ENCODE peak calls at places on chromosomes 4 and X, in eight cellular contexts. A, Z, T, Q, G, V, I and O are unnamed samples.

GRCh38 chrX:124518888-124519287 is 172.5 kb downstream of the SH2D1A start:
- DNase-seq in A (no peak), Z (no peak), T (no peak), Q (peak; percentile 41), G (peak; percentile 22), V (no peak), I (no peak), O (no peak)

GRCh38 chr4:128571747-128572146 is 237.8 kb upstream of the JADE1 start:
- DNase-seq in A (peak; percentile 73), Z (no peak), T (peak; percentile 27), Q (peak; percentile 66), G (peak; percentile 94), V (peak; percentile 75), I (no peak), O (no peak)

GRCh38 chr4:185203380-185204237 is at the start of gene CFAP97:
- DNase-seq in A (peak; percentile 86), Z (peak; percentile 41), T (peak; percentile 94), Q (peak; percentile 77), G (peak; percentile 80), V (peak; percentile 77), I (peak; percentile 69), O (peak; percentile 77)

GRCh38 chrX:7083468-7084396 is 63.8 kb upstream of the STS start:
- DNase-seq in A (peak; percentile 70), Z (peak; percentile 23), T (no peak), Q (peak; percentile 96), G (peak; percentile 95), V (peak; percentile 72), I (no peak), O (peak; percentile 29)

GRCh38 chrX:48702032-48702431 is 5.5 kb downstream of the SUV39H1 start:
- DNase-seq in A (no peak), Z (no peak), T (no peak), Q (no peak), G (no peak), V (no peak), I (no peak), O (no peak)

GRCh38 chr4:6308890-6309643 is 39.4 kb downstream of the WFS1 start:
- DNase-seq in A (no peak), Z (no peak), T (peak; percentile 49), Q (no peak), G (no peak), V (no peak), I (no peak), O (no peak)

GRCh38 chrX:134171661-134172587 is 65.1 kb upstream of the CCDC160 start:
- DNase-seq in A (no peak), Z (no peak), T (peak; percentile 20), Q (no peak), G (no peak), V (no peak), I (no peak), O (no peak)

GRCh38 chr4:104772849-104773248 is 278.2 kb upstream of the CXXC4 start:
- DNase-seq in A (no peak), Z (no peak), T (no peak), Q (no peak), G (no peak), V (no peak), I (no peak), O (no peak)

GRCh38 chr4:73430188-73430587 is 5.8 kb upstream of the AFP start:
- DNase-seq in A (no peak), Z (no peak), T (no peak), Q (no peak), G (no peak), V (no peak), I (no peak), O (no peak)

GRCh38 chrX:126557151-126557550 is 4.5 kb upstream of the DCAF12L1 start:
- DNase-seq in A (no peak), Z (no peak), T (no peak), Q (no peak), G (no peak), V (no peak), I (no peak), O (no peak)

GRCh38 chr4:94974773-94975172 is 217.0 kb downstream of the BMPR1B start:
- DNase-seq in A (no peak), Z (no peak), T (no peak), Q (peak; percentile 17), G (peak; percentile 60), V (no peak), I (no peak), O (no peak)

GRCh38 chr4:2855584-2855983 is 11.9 kb downstream of the ADD1 start:
- DNase-seq in A (no peak), Z (no peak), T (no peak), Q (no peak), G (no peak), V (no peak), I (no peak), O (no peak)

GRCh38 chr4:2850966-2851782 is 7.5 kb downstream of the ADD1 start:
- DNase-seq in A (no peak), Z (no peak), T (no peak), Q (no peak), G (no peak), V (no peak), I (no peak), O (no peak)

GRCh38 chr4:2856266-2856665 is 12.6 kb downstream of the ADD1 start:
- DNase-seq in A (no peak), Z (no peak), T (no peak), Q (no peak), G (no peak), V (no peak), I (no peak), O (no peak)

GRCh38 chr4:2849267-2850140 is 5.9 kb downstream of the ADD1 start:
- DNase-seq in A (no peak), Z (no peak), T (no peak), Q (no peak), G (no peak), V (no peak), I (no peak), O (no peak)

DNA sequence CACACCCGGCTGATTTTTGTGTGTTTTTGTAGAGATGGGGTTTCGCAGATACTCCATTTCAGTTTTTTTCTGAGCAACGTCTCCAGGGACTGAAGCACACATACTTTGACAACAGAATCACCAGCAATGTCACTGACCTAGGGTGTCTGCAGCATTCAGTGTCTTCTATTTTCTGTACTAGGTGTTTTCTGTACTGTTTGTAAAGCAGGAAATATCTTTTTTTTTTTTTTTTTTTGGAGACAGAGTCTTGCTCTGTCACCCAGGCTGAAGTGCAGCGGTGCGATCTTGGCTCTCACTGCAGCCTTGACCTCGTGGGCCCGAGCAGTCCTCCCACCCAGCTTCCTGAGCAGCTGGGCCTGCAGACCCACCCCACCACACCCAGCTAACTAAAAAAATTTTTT is 8.8 kb downstream of the ADD1 start:
- DNase-seq in A (no peak), Z (no peak), T (peak; percentile 67), Q (no peak), G (no peak), V (no peak), I (no peak), O (no peak)
- H3K27ac ChIP-seq in A (no peak overlapping the region), Z (peak overlapping the region; percentile 49), T (peak overlapping the region; percentile 13), Q (no peak overlapping the region), G (no peak overlapping the region), V (no peak overlapping the region), I (no peak overlapping the region), O (peak overlapping the region; percentile 18)

GRCh38 chrX:40088803-40089540 is 8.8 kb downstream of the BCOR start:
- DNase-seq in A (no peak), Z (no peak), T (no peak), Q (no peak), G (no peak), V (no peak), I (no peak), O (no peak)
- H3K4me3 ChIP-seq in A (no peak overlapping the region), Z (no peak overlapping the region), T (no peak overlapping the region), Q (no peak overlapping the region), G (no peak overlapping the region), V (no peak overlapping the region), I (no peak overlapping the region), O (no peak overlapping the region)

DNA sequence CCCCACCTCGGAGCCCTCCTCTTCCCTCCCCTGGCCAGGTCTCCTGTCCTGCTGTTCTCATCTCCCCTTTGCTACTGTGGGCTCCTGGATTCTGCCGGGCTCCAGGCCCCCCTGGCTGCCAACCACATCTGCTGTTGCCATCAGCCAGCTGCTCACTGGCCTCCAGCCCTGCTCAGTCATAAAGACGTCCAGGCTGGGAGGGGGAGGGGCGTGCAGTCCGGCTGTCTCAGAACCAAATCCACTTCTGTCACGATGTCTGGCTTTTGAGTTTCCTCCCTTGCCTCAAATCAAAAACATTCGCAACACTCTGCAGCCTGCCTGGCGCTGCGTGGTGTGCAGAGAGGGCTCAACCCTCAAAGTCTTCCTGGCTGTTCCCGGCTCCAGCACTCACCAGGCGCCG is 7.1 kb downstream of the RASL11B start:
- DNase-seq in A (no peak), Z (no peak), T (peak; percentile 77), Q (no peak), G (no peak), V (no peak), I (peak; percentile 25), O (no peak)
- H3K27ac ChIP-seq in A (no peak overlapping the region), Z (peak overlapping the region; percentile 34), T (peak overlapping the region; percentile 73), Q (no peak overlapping the region), G (no peak overlapping the region), V (no peak overlapping the region), I (peak overlapping the region; percentile 65), O (no peak overlapping the region)

GRCh38 chr4:24795666-24796381 is 451 bp downstream of the SOD3 start:
- DNase-seq in A (no peak), Z (no peak), T (no peak), Q (no peak), G (no peak), V (no peak), I (no peak), O (no peak)

GRCh38 chr4:24793219-24794005 is 2.0 kb upstream of the SOD3 start:
- DNase-seq in A (no peak), Z (no peak), T (no peak), Q (peak; percentile 55), G (peak; percentile 29), V (no peak), I (no peak), O (no peak)

GRCh38 chr4:24796632-24797031 is 1.3 kb downstream of the SOD3 start:
- DNase-seq in A (no peak), Z (no peak), T (no peak), Q (no peak), G (no peak), V (no peak), I (no peak), O (no peak)

GRCh38 chr4:24794111-24794860 is 1.1 kb upstream of the SOD3 start:
- DNase-seq in A (peak; percentile 44), Z (no peak), T (no peak), Q (no peak), G (peak; percentile 68), V (no peak), I (peak; percentile 53), O (no peak)

GRCh38 chr4:24794916-24795665 is at the start of gene SOD3:
- DNase-seq in A (peak; percentile 67), Z (no peak), T (peak; percentile 86), Q (no peak), G (peak; percentile 81), V (peak; percentile 74), I (peak; percentile 73), O (no peak)
- H3K4me3 ChIP-seq in A (peak within 1 kb of the TSS; percentile 6), Z (peak within 1 kb of the TSS; percentile 5), T (peak within 1 kb of the TSS; percentile 57), Q (no peak within 1 kb of the TSS), G (peak within 1 kb of the TSS; percentile 22), V (peak within 1 kb of the TSS; percentile 52), I (peak within 1 kb of the TSS; percentile 80), O (no peak within 1 kb of the TSS)

DNA sequence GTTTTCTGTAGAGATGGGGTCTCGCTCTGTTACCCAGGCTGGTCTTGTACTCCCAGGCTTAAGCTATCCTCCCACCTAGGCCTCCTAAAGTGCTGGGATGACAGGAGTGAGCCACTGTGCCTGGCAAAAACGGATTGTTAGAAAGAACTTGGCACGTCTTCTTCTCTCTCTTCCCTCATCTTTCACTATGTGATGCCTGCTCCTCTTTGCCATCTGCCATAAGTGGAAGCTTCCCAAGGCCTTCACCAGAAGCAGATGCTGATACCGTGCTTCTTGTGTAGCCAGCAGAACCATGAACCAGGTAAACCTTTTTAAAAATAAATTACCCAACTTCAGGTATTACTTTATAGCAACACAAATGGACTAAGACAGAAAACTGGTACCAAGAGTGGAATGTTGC is 36.9 kb upstream of the HUWE1 start:
- DNase-seq in A (no peak), Z (no peak), T (no peak), Q (no peak), G (no peak), V (no peak), I (no peak), O (no peak)
- H3K27ac ChIP-seq in A (no peak overlapping the region), Z (no peak overlapping the region), T (no peak overlapping the region), Q (no peak overlapping the region), G (no peak overlapping the region), V (no peak overlapping the region), I (no peak overlapping the region), O (no peak overlapping the region)